ENCODE peak calls at places on chromosome 10, in six cellular contexts. S is HL-60, U is heart left ventricle, F is cardiac muscle cell, P is K562, I is right lobe of liver. C is an unnamed sample.

GRCh38 chr10:85036661-85037060 is 708.3 kb downstream of the CCSER2 start:
- DNase-seq in S (no peak), U (no peak), F (no peak), P (no peak), I (no peak), C (no peak)

GRCh38 chr10:122112625-122113160 is 123.7 kb downstream of the TACC2 start:
- DNase-seq in S (no peak), U (peak), F (peak), P (peak), I (peak), C (peak)

GRCh38 chr10:105952153-105952552 is 1212.4 kb downstream of the SORCS1 start:
- DNase-seq in S (no peak), U (no peak), F (peak), P (no peak), I (peak), C (no peak)

GRCh38 chr10:62693306-62693705 is 111.2 kb upstream of the ADO start:
- DNase-seq in S (no peak), U (no peak), F (no peak), P (no peak), I (no peak), C (no peak)

GRCh38 chr10:104406715-104407517 is 53.3 kb downstream of the CFAP58 start:
- DNase-seq in S (no peak), U (no peak), F (peak), P (peak), I (no peak), C (no peak)

GRCh38 chr10:43952760-43953159 is 304.1 kb upstream of the ZNF32 start:
- DNase-seq in S (no peak), U (no peak), F (no peak), P (no peak), I (no peak), C (peak)

GRCh38 chr10:113382691-113383090 is 170.2 kb upstream of the HABP2 start:
- DNase-seq in S (no peak), U (no peak), F (no peak), P (no peak), I (no peak), C (no peak)

GRCh38 chr10:122139627-122140151 is 131.4 kb upstream of the BTBD16 start:
- DNase-seq in S (no peak), U (peak), F (peak), P (no peak), I (no peak), C (no peak)

GRCh38 chr10:95759233-95759826 is 3.4 kb downstream of the ENTPD1 start:
- DNase-seq in S (no peak), U (no peak), F (no peak), P (no peak), I (no peak), C (no peak)

GRCh38 chr10:132579027-132579859 is 41.7 kb downstream of the INPP5A start:
- DNase-seq in S (no peak), U (no peak), F (no peak), P (no peak), I (no peak), C (no peak)

GRCh38 chr10:11878776-11879175 is 55.6 kb downstream of the PROSER2 start:
- DNase-seq in S (no peak), U (no peak), F (no peak), P (no peak), I (no peak), C (no peak)

GRCh38 chr10:124725171-124725631 is 19.0 kb downstream of the FAM53B start:
- DNase-seq in S (no peak), U (peak), F (no peak), P (no peak), I (no peak), C (peak)

GRCh38 chr10:122450336-122450990 is 4.0 kb upstream of the ARMS2 start:
- DNase-seq in S (no peak), U (no peak), F (no peak), P (no peak), I (no peak), C (no peak)

GRCh38 chr10:71437537-71438058 is 40.9 kb downstream of the CDH23 start:
- DNase-seq in S (no peak), U (no peak), F (no peak), P (no peak), I (no peak), C (no peak)

GRCh38 chr10:70222340-70222794 is 10.9 kb downstream of the PPA1 start:
- DNase-seq in S (no peak), U (no peak), F (no peak), P (no peak), I (no peak), C (no peak)

GRCh38 chr10:74967850-74968620 is 141.6 kb downstream of the KAT6B start:
- DNase-seq in S (no peak), U (no peak), F (no peak), P (no peak), I (no peak), C (no peak)

GRCh38 chr10:77253037-77253436 is 384.6 kb downstream of the KCNMA1 start:
- DNase-seq in S (no peak), U (no peak), F (no peak), P (no peak), I (no peak), C (no peak)

GRCh38 chr10:116402858-116403257 is 24.8 kb upstream of the PNLIPRP3 start:
- DNase-seq in S (no peak), U (no peak), F (no peak), P (no peak), I (no peak), C (no peak)

GRCh38 chr10:109591631-109592030 is 331.7 kb downstream of the XPNPEP1 start:
- DNase-seq in S (no peak), U (no peak), F (no peak), P (no peak), I (no peak), C (no peak)

GRCh38 chr10:38094923-38095574 is 912 bp downstream of the ZNF37A start:
- DNase-seq in S (no peak), U (peak), F (no peak), P (no peak), I (no peak), C (no peak)

DNA sequence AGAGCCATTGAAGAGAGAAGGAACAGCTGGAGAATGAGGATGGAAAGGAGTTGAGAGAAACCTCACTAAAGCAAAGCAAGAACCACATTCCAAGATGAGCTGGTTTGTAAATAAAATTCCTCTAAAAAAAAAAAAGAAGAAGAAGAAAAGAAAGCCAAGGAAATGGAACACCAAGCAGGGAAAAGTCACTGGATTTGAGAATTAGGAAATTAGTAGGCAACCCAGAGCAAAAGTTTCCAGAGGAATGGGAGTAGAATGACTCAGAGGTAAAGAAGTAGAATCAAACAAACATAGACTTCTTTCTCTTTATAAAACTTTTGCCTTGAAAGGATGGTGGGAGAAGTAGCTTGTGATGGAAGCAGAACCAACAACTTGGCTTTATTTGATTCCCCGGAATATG is 3.9 kb downstream of the CH25H start:
- DNase-seq in S (no peak), U (no peak), F (no peak), P (no peak), I (no peak), C (no peak)
- H3K4me3 ChIP-seq in S (no peak), U (no peak), F (no peak), P (no peak), I (no peak), C (no peak)

GRCh38 chr10:129838794-129839193 is 125.3 kb downstream of the EBF3 start:
- DNase-seq in S (no peak), U (no peak), F (no peak), P (no peak), I (no peak), C (no peak)
- TF ChIP-seq CTCF in S (no peak), U (no peak), F (no peak), P (no peak), I (no peak), C (no peak)

GRCh38 chr10:3835770-3836169 is 50.8 kb upstream of the KLF6 start:
- DNase-seq in S (no peak), U (no peak), F (no peak), P (peak), I (no peak), C (no peak)
- H3K27ac ChIP-seq in S (no peak), U (no peak), F (no peak), P (peak), I (no peak), C (no peak)

DNA sequence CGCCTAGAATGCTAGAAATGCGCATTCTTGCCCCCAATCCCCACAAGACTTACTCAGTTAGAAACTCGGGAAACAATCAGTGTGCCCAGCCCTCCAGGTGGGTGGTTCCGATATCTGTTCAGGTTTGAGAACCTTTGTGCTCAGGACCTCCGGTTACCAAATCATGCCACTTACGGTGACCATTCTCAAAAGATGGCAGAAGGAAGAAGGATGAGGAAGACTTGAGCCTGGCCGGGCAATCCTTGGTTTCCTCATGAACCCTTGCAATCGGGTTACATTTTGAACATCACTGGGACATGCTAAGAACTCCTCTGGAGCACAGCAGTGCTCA is 52.1 kb downstream of the RBM17 start:
- DNase-seq in S (no peak), U (no peak), F (no peak), P (no peak), I (no peak), C (no peak)
- H3K4me3 ChIP-seq in S (no peak), U (no peak), F (no peak), P (no peak), I (peak), C (peak)

GRCh38 chr10:23035569-23035968 is 59.8 kb upstream of the MSRB2 start:
- DNase-seq in S (no peak), U (no peak), F (peak), P (peak), I (no peak), C (no peak)
- TF ChIP-seq CTCF in S (no peak), U (no peak), F (peak), P (peak), I (no peak), C (no peak)